ENCODE peak calls at places on chromosomes 2 and 18, in four cellular contexts. One of them, this sample, is unnamed.

GRCh38 chr2:10860476-10861325 is 48.1 kb upstream of the PDIA6 start:
- DNase-seq in stimulated activated CD8-positive, alpha-beta memory T cell treated with anti-CD3 and anti-CD28 coated beads, Interleukin-2, amount 100 ng/mL, for 48 hours: no peak
- DNase-seq in NCI-H1092 treated with DMSO at 0.1 percent for 48 hours: no peak
- DNase-seq in Kasumi-1: no peak
- DNase-seq in this sample: no peak

GRCh38 chr2:207352978-207353377 is 176.8 kb upstream of the CREB1 start:
- DNase-seq in NCI-H1092 treated with DMSO at 0.1 percent for 48 hours: peak; percentile 4
- DNase-seq in stimulated activated CD8-positive, alpha-beta memory T cell treated with anti-CD3 and anti-CD28 coated beads, Interleukin-2, amount 100 ng/mL, for 48 hours: no peak
- DNase-seq in Kasumi-1: no peak
- DNase-seq in this sample: no peak

GRCh38 chr18:13353424-13353823 is 134.9 kb downstream of the LDLRAD4 start:
- DNase-seq in stimulated activated CD8-positive, alpha-beta memory T cell treated with anti-CD3 and anti-CD28 coated beads, Interleukin-2, amount 100 ng/mL, for 48 hours: no peak
- DNase-seq in Kasumi-1: peak; percentile 73
- DNase-seq in NCI-H1092 treated with DMSO at 0.1 percent for 48 hours: no peak
- DNase-seq in this sample: no peak

GRCh38 chr2:190858817-190859216 is 21.8 kb upstream of the GLS start:
- DNase-seq in NCI-H1092 treated with DMSO at 0.1 percent for 48 hours: no peak
- DNase-seq in Kasumi-1: no peak
- DNase-seq in stimulated activated CD8-positive, alpha-beta memory T cell treated with anti-CD3 and anti-CD28 coated beads, Interleukin-2, amount 100 ng/mL, for 48 hours: no peak
- DNase-seq in this sample: no peak

GRCh38 chr2:225889452-225889851 is 489.9 kb downstream of the NYAP2 start:
- DNase-seq in NCI-H1092 treated with DMSO at 0.1 percent for 48 hours: no peak
- DNase-seq in Kasumi-1: peak; percentile 12
- DNase-seq in stimulated activated CD8-positive, alpha-beta memory T cell treated with anti-CD3 and anti-CD28 coated beads, Interleukin-2, amount 100 ng/mL, for 48 hours: no peak
- DNase-seq in this sample: no peak

GRCh38 chr18:8329186-8329771 is 280.0 kb upstream of the RAB12 start:
- DNase-seq in NCI-H1092 treated with DMSO at 0.1 percent for 48 hours: peak; percentile 3
- DNase-seq in stimulated activated CD8-positive, alpha-beta memory T cell treated with anti-CD3 and anti-CD28 coated beads, Interleukin-2, amount 100 ng/mL, for 48 hours: no peak
- DNase-seq in Kasumi-1: no peak
- DNase-seq in this sample: no peak

GRCh38 chr18:59898609-59899297 is 1.0 kb upstream of the PMAIP1 start:
- DNase-seq in NCI-H1092 treated with DMSO at 0.1 percent for 48 hours: no peak
- DNase-seq in Kasumi-1: no peak
- DNase-seq in stimulated activated CD8-positive, alpha-beta memory T cell treated with anti-CD3 and anti-CD28 coated beads, Interleukin-2, amount 100 ng/mL, for 48 hours: no peak
- DNase-seq in this sample: no peak

GRCh38 chr18:57845468-57846103 is 42.5 kb upstream of the ATP8B1 start:
- DNase-seq in Kasumi-1: no peak
- DNase-seq in stimulated activated CD8-positive, alpha-beta memory T cell treated with anti-CD3 and anti-CD28 coated beads, Interleukin-2, amount 100 ng/mL, for 48 hours: no peak
- DNase-seq in NCI-H1092 treated with DMSO at 0.1 percent for 48 hours: no peak
- DNase-seq in this sample: no peak

GRCh38 chr2:240619506-240620148 is 5.7 kb upstream of the GPR35 start:
- DNase-seq in NCI-H1092 treated with DMSO at 0.1 percent for 48 hours: no peak
- DNase-seq in Kasumi-1: no peak
- DNase-seq in stimulated activated CD8-positive, alpha-beta memory T cell treated with anti-CD3 and anti-CD28 coated beads, Interleukin-2, amount 100 ng/mL, for 48 hours: no peak
- DNase-seq in this sample: no peak

GRCh38 chr2:95267458-95268207 is 6.6 kb upstream of the PROM2 start:
- DNase-seq in NCI-H1092 treated with DMSO at 0.1 percent for 48 hours: no peak
- DNase-seq in Kasumi-1: no peak
- DNase-seq in stimulated activated CD8-positive, alpha-beta memory T cell treated with anti-CD3 and anti-CD28 coated beads, Interleukin-2, amount 100 ng/mL, for 48 hours: no peak
- DNase-seq in this sample: no peak

GRCh38 chr18:34867520-34867919 is 157.4 kb downstream of the DTNA start:
- DNase-seq in stimulated activated CD8-positive, alpha-beta memory T cell treated with anti-CD3 and anti-CD28 coated beads, Interleukin-2, amount 100 ng/mL, for 48 hours: no peak
- DNase-seq in Kasumi-1: peak; percentile 36
- DNase-seq in NCI-H1092 treated with DMSO at 0.1 percent for 48 hours: peak; percentile 71
- DNase-seq in this sample: no peak

GRCh38 chr2:219578811-219579210 is 6.7 kb downstream of the INHA start:
- DNase-seq in stimulated activated CD8-positive, alpha-beta memory T cell treated with anti-CD3 and anti-CD28 coated beads, Interleukin-2, amount 100 ng/mL, for 48 hours: no peak
- DNase-seq in NCI-H1092 treated with DMSO at 0.1 percent for 48 hours: no peak
- DNase-seq in Kasumi-1: no peak
- DNase-seq in this sample: no peak

GRCh38 chr18:59196161-59196560 is 23.8 kb upstream of the GRP start:
- DNase-seq in Kasumi-1: no peak
- DNase-seq in NCI-H1092 treated with DMSO at 0.1 percent for 48 hours: no peak
- DNase-seq in stimulated activated CD8-positive, alpha-beta memory T cell treated with anti-CD3 and anti-CD28 coated beads, Interleukin-2, amount 100 ng/mL, for 48 hours: no peak
- DNase-seq in this sample: no peak

GRCh38 chr2:231683907-231684306 is 24.4 kb upstream of the PTMA start:
- DNase-seq in NCI-H1092 treated with DMSO at 0.1 percent for 48 hours: no peak
- DNase-seq in stimulated activated CD8-positive, alpha-beta memory T cell treated with anti-CD3 and anti-CD28 coated beads, Interleukin-2, amount 100 ng/mL, for 48 hours: no peak
- DNase-seq in Kasumi-1: no peak
- DNase-seq in this sample: no peak

GRCh38 chr2:237955640-237956401 is 11.0 kb upstream of the UBE2F start:
- DNase-seq in NCI-H1092 treated with DMSO at 0.1 percent for 48 hours: no peak
- DNase-seq in Kasumi-1: no peak
- DNase-seq in stimulated activated CD8-positive, alpha-beta memory T cell treated with anti-CD3 and anti-CD28 coated beads, Interleukin-2, amount 100 ng/mL, for 48 hours: no peak
- DNase-seq in this sample: no peak

GRCh38 chr2:126700677-126701076 is 44.7 kb downstream of the GYPC start:
- DNase-seq in stimulated activated CD8-positive, alpha-beta memory T cell treated with anti-CD3 and anti-CD28 coated beads, Interleukin-2, amount 100 ng/mL, for 48 hours: no peak
- DNase-seq in NCI-H1092 treated with DMSO at 0.1 percent for 48 hours: no peak
- DNase-seq in Kasumi-1: no peak
- DNase-seq in this sample: no peak

GRCh38 chr2:100554788-100555407 is 7.9 kb upstream of the PDCL3 start:
- DNase-seq in stimulated activated CD8-positive, alpha-beta memory T cell treated with anti-CD3 and anti-CD28 coated beads, Interleukin-2, amount 100 ng/mL, for 48 hours: peak; percentile 12
- DNase-seq in NCI-H1092 treated with DMSO at 0.1 percent for 48 hours: no peak
- DNase-seq in Kasumi-1: peak; percentile 51
- DNase-seq in this sample: no peak

GRCh38 chr2:9206991-9207640 is 504 bp downstream of the ASAP2 start:
- DNase-seq in Kasumi-1: no peak
- DNase-seq in stimulated activated CD8-positive, alpha-beta memory T cell treated with anti-CD3 and anti-CD28 coated beads, Interleukin-2, amount 100 ng/mL, for 48 hours: no peak
- DNase-seq in NCI-H1092 treated with DMSO at 0.1 percent for 48 hours: no peak
- DNase-seq in this sample: no peak

GRCh38 chr2:168169097-168169745 is 78.2 kb downstream of the STK39 start:
- DNase-seq in Kasumi-1: no peak
- DNase-seq in NCI-H1092 treated with DMSO at 0.1 percent for 48 hours: peak; percentile 1
- DNase-seq in stimulated activated CD8-positive, alpha-beta memory T cell treated with anti-CD3 and anti-CD28 coated beads, Interleukin-2, amount 100 ng/mL, for 48 hours: no peak
- DNase-seq in this sample: no peak

GRCh38 chr2:172438741-172439508 is 11.5 kb downstream of the ITGA6 start:
- DNase-seq in stimulated activated CD8-positive, alpha-beta memory T cell treated with anti-CD3 and anti-CD28 coated beads, Interleukin-2, amount 100 ng/mL, for 48 hours: no peak
- DNase-seq in Kasumi-1: no peak
- DNase-seq in NCI-H1092 treated with DMSO at 0.1 percent for 48 hours: no peak
- DNase-seq in this sample: no peak

GRCh38 chr2:145006957-145007672 is 487.2 kb upstream of the ZEB2 start:
- DNase-seq in NCI-H1092 treated with DMSO at 0.1 percent for 48 hours: no peak
- DNase-seq in stimulated activated CD8-positive, alpha-beta memory T cell treated with anti-CD3 and anti-CD28 coated beads, Interleukin-2, amount 100 ng/mL, for 48 hours: no peak
- DNase-seq in Kasumi-1: no peak
- DNase-seq in this sample: no peak

GRCh38 chr2:172098650-172099471 is 3.8 kb downstream of the DLX2 start:
- DNase-seq in Kasumi-1: peak; percentile 51
- DNase-seq in NCI-H1092 treated with DMSO at 0.1 percent for 48 hours: no peak
- DNase-seq in stimulated activated CD8-positive, alpha-beta memory T cell treated with anti-CD3 and anti-CD28 coated beads, Interleukin-2, amount 100 ng/mL, for 48 hours: no peak
- DNase-seq in this sample: no peak

GRCh38 chr2:108927936-108928659 is 60.9 kb downstream of the EDAR start:
- DNase-seq in stimulated activated CD8-positive, alpha-beta memory T cell treated with anti-CD3 and anti-CD28 coated beads, Interleukin-2, amount 100 ng/mL, for 48 hours: no peak
- DNase-seq in NCI-H1092 treated with DMSO at 0.1 percent for 48 hours: peak; percentile 29
- DNase-seq in Kasumi-1: peak; percentile 53
- DNase-seq in this sample: no peak

GRCh38 chr18:42268793-42269192 is 313.8 kb downstream of the PIK3C3 start:
- DNase-seq in NCI-H1092 treated with DMSO at 0.1 percent for 48 hours: no peak
- DNase-seq in Kasumi-1: no peak
- DNase-seq in stimulated activated CD8-positive, alpha-beta memory T cell treated with anti-CD3 and anti-CD28 coated beads, Interleukin-2, amount 100 ng/mL, for 48 hours: no peak
- DNase-seq in this sample: no peak

This sample was measured in T-helper 1 cell.